ENCODE peak calls at places on chromosomes 5 and 9, in nine cellular contexts. O is mammary epithelial cell, I is aorta, H is IMR-90, Q is stomach, S is OCI-LY7, K is A549, J is spleen, Y is lung. T is an unnamed sample. For H3K4me1, the result is how much of the 10 kb centered on the place peaks cover.

GRCh38 chr5:173451031-173451430 is 122.8 kb upstream of the STC2 start:
- DNase-seq in O (no peak), I (no peak), H (peak), Q (no peak), S (peak), K (peak), J (no peak), Y (no peak), T (no peak)

GRCh38 chr9:3746296-3747275 is 220.8 kb upstream of the RFX3 start:
- DNase-seq in O (peak), I (no peak), H (peak), Q (no peak), S (no peak), K (peak), J (no peak), Y (no peak), T (no peak)

GRCh38 chr5:137148128-137148527 is 351.0 kb downstream of the SPOCK1 start:
- DNase-seq in O (no peak), I (no peak), H (no peak), Q (no peak), S (no peak), K (no peak), J (no peak), Y (no peak), T (no peak)

GRCh38 chr9:137028281-137029057 is 432 bp upstream of the ABCA2 start:
- DNase-seq in O (peak), I (peak), H (peak), Q (peak), S (peak), K (peak), J (peak), Y (no peak), T (peak)

GRCh38 chr5:140801494-140801841 is 611 bp downstream of the PCDHA3 start:
- DNase-seq in O (no peak), I (no peak), H (no peak), Q (no peak), S (no peak), K (peak), J (no peak), Y (no peak), T (no peak)

GRCh38 chr9:127555830-127556820 is 56.0 kb upstream of the STXBP1 start:
- DNase-seq in O (peak), I (peak), H (peak), Q (peak), S (no peak), K (peak), J (no peak), Y (peak), T (peak)

GRCh38 chr5:59757442-59757841 is 136.1 kb downstream of the PDE4D start:
- DNase-seq in O (peak), I (no peak), H (no peak), Q (no peak), S (no peak), K (peak), J (no peak), Y (no peak), T (no peak)

GRCh38 chr9:136133191-136133958 is 14.7 kb upstream of the TMEM250 start:
- DNase-seq in O (no peak), I (no peak), H (no peak), Q (no peak), S (no peak), K (no peak), J (no peak), Y (no peak), T (no peak)

GRCh38 chr9:99576002-99576401 is 245.7 kb upstream of the NR4A3 start:
- DNase-seq in O (no peak), I (no peak), H (no peak), Q (no peak), S (no peak), K (peak), J (no peak), Y (no peak), T (no peak)

GRCh38 chr5:83245037-83245436 is 167.7 kb downstream of the XRCC4 start:
- DNase-seq in O (no peak), I (no peak), H (no peak), Q (no peak), S (no peak), K (no peak), J (no peak), Y (no peak), T (no peak)

GRCh38 chr9:115395511-115396021 is 277.6 kb upstream of the TNC start:
- DNase-seq in O (peak), I (no peak), H (peak), Q (no peak), S (no peak), K (no peak), J (no peak), Y (no peak), T (no peak)

GRCh38 chr5:73119492-73120157 is 750 bp upstream of the TMEM171 start:
- DNase-seq in O (peak), I (no peak), H (no peak), Q (peak), S (no peak), K (peak), J (peak), Y (no peak), T (no peak)

GRCh38 chr5:114358329-114358728 is 3.5 kb upstream of the KCNN2 start:
- DNase-seq in O (no peak), I (no peak), H (peak), Q (no peak), S (no peak), K (no peak), J (no peak), Y (no peak), T (no peak)

GRCh38 chr9:72813544-72813943 is 139.3 kb downstream of the ALDH1A1 start:
- DNase-seq in O (no peak), I (no peak), H (no peak), Q (no peak), S (no peak), K (no peak), J (no peak), Y (no peak), T (no peak)

GRCh38 chr5:67058998-67059746 is 137.4 kb downstream of the CD180 start:
- DNase-seq in O (no peak), I (no peak), H (no peak), Q (no peak), S (no peak), K (no peak), J (no peak), Y (no peak), T (no peak)

GRCh38 chr9:126827227-126827626 is 22.4 kb downstream of the ZBTB43 start:
- DNase-seq in O (no peak), I (no peak), H (no peak), Q (no peak), S (no peak), K (no peak), J (no peak), Y (no peak), T (no peak)

GRCh38 chr5:134911285-134912215 is 6.6 kb downstream of the PCBD2 start:
- DNase-seq in O (no peak), I (no peak), H (no peak), Q (no peak), S (no peak), K (no peak), J (no peak), Y (no peak), T (no peak)

GRCh38 chr5:57828221-57828620 is 345.6 kb upstream of the ACTBL2 start:
- DNase-seq in O (no peak), I (no peak), H (no peak), Q (no peak), S (no peak), K (no peak), J (no peak), Y (no peak), T (no peak)

GRCh38 chr5:30099634-30100033 is 1093.9 kb upstream of the CDH6 start:
- DNase-seq in O (no peak), I (no peak), H (no peak), Q (no peak), S (no peak), K (peak), J (no peak), Y (no peak), T (no peak)

GRCh38 chr5:156647034-156647451 is 203.1 kb upstream of the PPP1R2B start:
- DNase-seq in O (no peak), I (no peak), H (peak), Q (no peak), S (no peak), K (peak), J (no peak), Y (no peak), T (no peak)

GRCh38 chr5:171122372-171122771 is 186.7 kb upstream of the TLX3 start:
- DNase-seq in O (no peak), I (peak), H (no peak), Q (no peak), S (no peak), K (no peak), J (no peak), Y (no peak), T (no peak)

GRCh38 chr5:10707198-10708187 is 53.5 kb downstream of the DAP start:
- DNase-seq in O (no peak), I (no peak), H (peak), Q (no peak), S (no peak), K (no peak), J (no peak), Y (no peak), T (no peak)

GRCh38 chr5:96336351-96336985 is 96.6 kb downstream of the PCSK1 start:
- DNase-seq in O (peak), I (peak), H (peak), Q (peak), S (peak), K (peak), J (no peak), Y (peak), T (no peak)

GRCh38 chr9:734831-735511 is 106.5 kb upstream of the DMRT1 start:
- DNase-seq in O (peak), I (peak), H (peak), Q (no peak), S (no peak), K (peak), J (no peak), Y (no peak), T (no peak)

GRCh38 chr5:140633081-140633471 is at the start of gene CD14:
- DNase-seq in O (peak), I (peak), H (no peak), Q (peak), S (no peak), K (peak), J (peak), Y (peak), T (peak)

GRCh38 chr9:91451431-91452270 is 28.0 kb upstream of the NFIL3 start:
- DNase-seq in O (peak), I (no peak), H (peak), Q (no peak), S (no peak), K (no peak), J (no peak), Y (no peak), T (no peak)

GRCh38 chr5:79640571-79641055 is 28.4 kb downstream of the TENT2 start:
- DNase-seq in O (no peak), I (no peak), H (peak), Q (no peak), S (no peak), K (no peak), J (no peak), Y (no peak), T (no peak)

GRCh38 chr5:89069591-89069990 is 186.6 kb upstream of the MEF2C start:
- DNase-seq in O (no peak), I (no peak), H (no peak), Q (no peak), S (no peak), K (no peak), J (no peak), Y (no peak), T (no peak)

GRCh38 chr9:79617395-79617794 is 45.6 kb downstream of the TLE4 start:
- DNase-seq in O (peak), I (no peak), H (peak), Q (peak), S (no peak), K (no peak), J (no peak), Y (peak), T (no peak)

GRCh38 chr9:135963938-135964337 is 2.8 kb upstream of the UBAC1 start:
- DNase-seq in O (no peak), I (no peak), H (no peak), Q (no peak), S (no peak), K (no peak), J (no peak), Y (no peak), T (no peak)

GRCh38 chr9:35490155-35490909 is 421 bp downstream of the RUSC2 start:
- DNase-seq in O (peak), I (peak), H (no peak), Q (no peak), S (no peak), K (no peak), J (peak), Y (peak), T (peak)

GRCh38 chr9:37925006-37925405 is 21.1 kb upstream of the SLC25A51 start:
- DNase-seq in O (no peak), I (no peak), H (no peak), Q (no peak), S (no peak), K (no peak), J (peak), Y (no peak), T (no peak)
- H3K4me1 ChIP-seq in O (under half), I (under half), H (under half), Q (under half), S (under half), K (under half), J (under half), Y (under half), T (half or more)

DNA sequence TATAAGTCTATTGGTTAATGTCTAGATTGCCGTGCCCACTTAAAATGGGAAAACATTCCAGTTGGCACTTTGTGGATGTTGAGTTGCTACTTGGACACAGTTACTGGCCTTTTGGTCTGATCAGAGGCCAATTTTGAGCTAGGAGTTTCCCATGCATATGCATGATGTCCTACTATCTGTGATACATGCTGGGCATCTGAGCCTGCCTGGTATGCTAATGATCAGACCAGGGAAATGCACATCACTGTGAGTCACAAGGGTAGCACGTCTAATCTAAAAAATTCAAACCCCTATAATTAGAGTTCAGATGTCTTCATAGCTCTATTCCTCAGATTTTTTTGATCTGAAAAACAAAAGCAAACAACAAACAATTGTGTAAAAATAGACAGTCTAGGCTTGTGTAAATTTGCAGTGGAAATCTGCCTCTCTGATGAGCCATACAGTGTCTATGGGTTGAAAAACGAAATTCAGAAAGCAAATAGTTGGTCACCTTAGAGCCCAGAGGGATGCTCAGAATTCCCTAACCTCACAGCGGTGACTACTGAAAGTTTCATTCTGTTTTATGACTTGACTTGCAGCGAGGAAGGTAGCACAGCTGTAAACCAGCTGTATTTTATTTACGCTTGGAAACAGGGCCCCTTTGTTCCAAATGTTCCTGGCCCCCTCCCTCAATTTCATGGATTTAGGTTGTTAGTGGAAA is 37.3 kb downstream of the PALM2AKAP2 start:
- DNase-seq in O (peak), I (no peak), H (peak), Q (no peak), S (no peak), K (no peak), J (no peak), Y (no peak), T (no peak)
- H3K4me3 ChIP-seq in O (no peak), I (no peak), H (no peak), Q (no peak), S (no peak), K (no peak), J (no peak), Y (no peak), T (no peak)

GRCh38 chr5:150136841-150137167 is 18.8 kb downstream of the PDGFRB start:
- DNase-seq in O (no peak), I (no peak), H (no peak), Q (no peak), S (no peak), K (no peak), J (no peak), Y (no peak), T (no peak)
- H3K4me1 ChIP-seq in O (under half), I (under half), H (half or more), Q (half or more), S (under half), K (under half), J (half or more), Y (under half), T (half or more)

GRCh38 chr9:133473743-133474142 is 5.2 kb downstream of the SLC2A6 start:
- DNase-seq in O (no peak), I (no peak), H (no peak), Q (no peak), S (no peak), K (no peak), J (no peak), Y (no peak), T (no peak)
- H3K4me3 ChIP-seq in O (no peak), I (no peak), H (no peak), Q (no peak), S (no peak), K (no peak), J (no peak), Y (no peak), T (no peak)

DNA sequence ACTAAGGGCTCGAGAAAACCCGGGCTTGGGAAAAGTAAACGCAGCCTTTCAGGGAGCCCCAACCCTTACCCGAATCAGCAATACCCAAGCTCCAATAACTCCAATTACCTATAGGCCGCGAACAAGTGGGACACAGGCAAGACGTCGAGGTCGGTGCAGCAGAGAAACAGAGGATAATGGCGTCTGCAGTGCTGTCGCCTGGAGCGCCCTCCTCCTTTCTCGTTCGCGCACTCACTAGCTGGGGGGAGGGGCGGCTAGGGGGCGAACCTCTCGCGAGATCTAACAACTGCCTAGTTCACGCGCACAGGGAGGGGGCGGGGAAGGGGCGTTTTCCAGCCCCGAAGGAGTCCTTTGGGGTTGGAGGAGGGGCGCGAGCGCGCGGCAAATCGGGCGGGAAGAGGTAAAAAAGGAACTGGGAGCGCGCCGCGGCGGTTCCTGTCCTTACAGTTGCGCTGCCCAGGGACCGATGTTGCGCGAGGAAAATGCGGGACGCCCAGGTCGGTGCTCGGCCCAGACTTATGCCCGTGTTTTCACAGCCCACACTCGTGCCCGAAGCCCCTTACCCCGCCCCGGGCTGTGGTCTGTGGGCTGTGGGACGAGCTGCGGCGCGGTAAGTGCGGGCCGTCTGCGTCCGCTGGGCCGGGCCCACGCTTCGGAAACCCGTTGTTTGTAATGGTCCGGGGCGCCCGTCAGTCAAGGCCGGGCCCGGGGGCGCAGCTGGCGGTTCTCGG is at the start of gene RMI1:
- DNase-seq in O (peak), I (peak), H (peak), Q (peak), S (peak), K (peak), J (peak), Y (peak), T (peak)
- H3K4me1 ChIP-seq in O (under half), I (under half), H (under half), Q (half or more), S (under half), K (under half), J (half or more), Y (under half), T (half or more)

GRCh38 chr9:134162212-134162775 is 2.1 kb downstream of the RNU6ATAC start:
- DNase-seq in O (no peak), I (no peak), H (no peak), Q (no peak), S (no peak), K (no peak), J (no peak), Y (no peak), T (no peak)

GRCh38 chr9:134161647-134162046 is 2.7 kb downstream of the RNU6ATAC start:
- DNase-seq in O (no peak), I (no peak), H (no peak), Q (no peak), S (no peak), K (no peak), J (no peak), Y (no peak), T (no peak)

GRCh38 chr9:134162926-134163373 is 1.4 kb downstream of the RNU6ATAC start:
- DNase-seq in O (no peak), I (no peak), H (no peak), Q (no peak), S (no peak), K (no peak), J (no peak), Y (no peak), T (no peak)

GRCh38 chr9:134164879-134165278 is 515 bp upstream of the RNU6ATAC start:
- DNase-seq in O (no peak), I (no peak), H (no peak), Q (no peak), S (no peak), K (no peak), J (no peak), Y (no peak), T (no peak)

GRCh38 chr9:134163374-134164196 is 779 bp downstream of the RNU6ATAC start:
- DNase-seq in O (peak), I (peak), H (peak), Q (peak), S (no peak), K (no peak), J (peak), Y (peak), T (peak)
- H3K4me3 ChIP-seq in O (peak), I (no peak), H (peak), Q (no peak), S (peak), K (no peak), J (no peak), Y (peak), T (no peak)

T was measured in left ventricle myocardium inferior.